ENCODE peak calls at places on chromosomes 13 and 19, in four cellular contexts. P is hepatic stellate cell, A is NCI-H748 treated with DMSO at 0.1 percent for 48 hours, F is GM23248. E is an unnamed sample.

GRCh38 chr13:114339779-114340534 is 25.7 kb downstream of the CHAMP1 start:
- DNase-seq in P (peak), A (peak), F (peak), E (peak)

GRCh38 chr13:66574606-66575005 is 655.5 kb downstream of the PCDH9 start:
- DNase-seq in F (peak), A (no peak), P (peak), E (no peak)

GRCh38 chr19:10111405-10111811 is at the start of gene P2RY11:
- DNase-seq in A (no peak), P (no peak), F (no peak), E (peak)

GRCh38 chr13:112141643-112142400 is 74.9 kb downstream of the SOX1 start:
- DNase-seq in P (no peak), F (no peak), A (no peak), E (no peak)

GRCh38 chr19:4803736-4804695 is 12.5 kb downstream of the FEM1A start:
- DNase-seq in F (peak), A (peak), P (peak), E (peak)

GRCh38 chr13:23450340-23451046 is 17.0 kb upstream of the SACS start:
- DNase-seq in F (no peak), A (no peak), P (no peak), E (no peak)

GRCh38 chr19:19550454-19550842 is 12.4 kb downstream of the CILP2 start:
- DNase-seq in P (no peak), F (peak), A (no peak), E (no peak)

GRCh38 chr19:46963093-46963734 is 56.4 kb upstream of the NPAS1 start:
- DNase-seq in A (no peak), P (peak), F (peak), E (no peak)

GRCh38 chr13:105804561-105805190 is 730.8 kb downstream of the EFNB2 start:
- DNase-seq in P (no peak), F (peak), A (no peak), E (no peak)

GRCh38 chr19:51456541-51457290 is 1.5 kb downstream of the SIGLEC8 start:
- DNase-seq in F (no peak), P (no peak), A (no peak), E (no peak)

GRCh38 chr13:44713793-44714469 is 137.8 kb upstream of the TSC22D1 start:
- DNase-seq in A (no peak), P (peak), F (peak), E (no peak)